ENCODE peak calls at places on chromosomes 2 and 18, in nine cellular contexts. R is adipocyte; W is stomach; U is IMR-90; M is heart right ventricle; G is hepatocyte; N is CD4-positive, alpha-beta memory T cell; H is body of pancreas; A is aorta. O is an unnamed sample. For H3K36me3 and H3K9me3, the result is how much of the 10 kb centered on the place peaks cover.

GRCh38 chr18:6576706-6577375 is 152.7 kb upstream of the ARHGAP28 start:
- DNase-seq in A (no peak), H (no peak), G (no peak), R (no peak), W (no peak), N (no peak), U (no peak), M (no peak), O (no peak)

GRCh38 chr2:126893606-126894005 is 5.1 kb upstream of the TEX51 start:
- DNase-seq in G (no peak), W (no peak), U (no peak), M (no peak), H (peak), R (no peak), N (no peak), A (no peak), O (no peak)

GRCh38 chr2:128384446-128384845 is 65.8 kb upstream of the HS6ST1 start:
- DNase-seq in U (no peak), W (peak), R (no peak), M (no peak), N (no peak), A (peak), G (no peak), H (peak), O (no peak)

GRCh38 chr2:33421820-33422219 is 54.6 kb upstream of the RASGRP3 start:
- DNase-seq in R (no peak), A (no peak), M (no peak), H (no peak), G (no peak), W (no peak), U (no peak), N (no peak), O (peak)

GRCh38 chr2:195308163-195308562 is 348.9 kb upstream of the SLC39A10 start:
- DNase-seq in W (no peak), N (no peak), U (no peak), H (no peak), R (no peak), M (no peak), G (no peak), A (no peak), O (no peak)

GRCh38 chr2:12493031-12493513 is 223.7 kb upstream of the TRIB2 start:
- DNase-seq in W (no peak), H (no peak), M (peak), N (no peak), A (no peak), G (peak), U (peak), R (peak), O (peak)

GRCh38 chr18:3748081-3748480 is 298.1 kb downstream of the TGIF1 start:
- DNase-seq in H (no peak), W (no peak), R (no peak), N (no peak), U (no peak), A (no peak), M (no peak), G (no peak), O (peak)

GRCh38 chr18:12307251-12307736 is 747 bp upstream of the TUBB6 start:
- DNase-seq in H (peak), G (peak), R (peak), N (no peak), A (peak), U (peak), M (peak), W (no peak), O (peak)

GRCh38 chr2:109410021-109410815 is 203.5 kb downstream of the SEPTIN10 start:
- DNase-seq in N (no peak), A (no peak), G (no peak), M (no peak), H (no peak), U (peak), W (no peak), R (no peak), O (peak)

GRCh38 chr2:62409442-62409841 is 96.6 kb downstream of the TMEM17 start:
- DNase-seq in M (no peak), G (no peak), U (peak), W (no peak), R (peak), A (no peak), H (no peak), N (no peak), O (no peak)

GRCh38 chr2:225083276-225083675 is 41.0 kb upstream of the DOCK10 start:
- DNase-seq in M (no peak), W (no peak), H (no peak), A (no peak), U (no peak), G (no peak), N (no peak), R (no peak), O (no peak)

GRCh38 chr2:186925514-186925913 is 76.5 kb upstream of the ZSWIM2 start:
- DNase-seq in N (no peak), H (no peak), A (no peak), R (no peak), M (no peak), G (no peak), U (no peak), W (no peak), O (no peak)

GRCh38 chr18:77308216-77308615 is 58.6 kb downstream of the GALR1 start:
- DNase-seq in U (no peak), N (no peak), W (no peak), R (no peak), H (no peak), A (no peak), G (no peak), M (no peak), O (no peak)

GRCh38 chr2:3008551-3009498 is 368.8 kb downstream of the EIPR1 start:
- DNase-seq in A (no peak), R (no peak), M (no peak), U (no peak), H (no peak), W (no peak), N (no peak), G (no peak), O (no peak)

GRCh38 chr2:41496908-41497307 is 550.9 kb upstream of the PKDCC start:
- DNase-seq in N (no peak), R (no peak), H (no peak), U (no peak), G (no peak), A (no peak), M (no peak), W (no peak), O (no peak)

GRCh38 chr18:8627107-8627472 is 17.9 kb downstream of the RAB12 start:
- DNase-seq in W (no peak), M (no peak), U (no peak), G (no peak), N (no peak), R (no peak), H (no peak), A (no peak), O (no peak)

GRCh38 chr2:160679686-160680085 is 186.1 kb upstream of the RBMS1 start:
- DNase-seq in R (peak), U (no peak), W (no peak), A (no peak), N (no peak), M (no peak), H (no peak), G (no peak), O (no peak)

GRCh38 chr2:43534569-43534968 is 61.3 kb downstream of the THADA start:
- DNase-seq in A (no peak), G (no peak), W (no peak), R (no peak), H (no peak), M (no peak), N (no peak), U (no peak), O (no peak)

GRCh38 chr2:33375054-33375453 is 101.4 kb upstream of the RASGRP3 start:
- DNase-seq in N (no peak), H (no peak), A (no peak), G (no peak), R (no peak), M (no peak), U (peak), W (no peak), O (no peak)

GRCh38 chr2:227890495-227891079 is 19.2 kb downstream of the DAW1 start:
- DNase-seq in W (no peak), R (peak), G (peak), N (peak), M (no peak), A (no peak), H (no peak), U (peak), O (peak)

GRCh38 chr2:107322406-107322805 is 436.4 kb upstream of the ST6GAL2 start:
- DNase-seq in R (no peak), M (no peak), H (no peak), A (no peak), W (no peak), G (no peak), N (no peak), U (no peak), O (no peak)

GRCh38 chr2:1613078-1613445 is 131.3 kb downstream of the PXDN start:
- DNase-seq in U (no peak), G (no peak), M (no peak), H (no peak), N (no peak), R (no peak), A (peak), W (no peak), O (no peak)

GRCh38 chr2:234256516-234256915 is 206.0 kb downstream of the SPP2 start:
- DNase-seq in A (no peak), N (no peak), R (no peak), U (no peak), W (no peak), H (no peak), M (no peak), G (no peak), O (no peak)

GRCh38 chr18:8822643-8823042 is 117.3 kb downstream of the MTCL1 start:
- DNase-seq in M (no peak), R (no peak), G (no peak), H (no peak), W (no peak), U (no peak), A (no peak), N (no peak), O (no peak)

GRCh38 chr2:42492691-42493467 is 903 bp downstream of the KCNG3 start:
- DNase-seq in M (no peak), U (no peak), H (peak), R (no peak), A (no peak), G (peak), W (no peak), N (peak), O (peak)

GRCh38 chr2:168874368-168875005 is 15.7 kb downstream of the SPC25 start:
- DNase-seq in G (no peak), A (no peak), M (no peak), R (no peak), H (no peak), W (no peak), N (no peak), U (no peak), O (no peak)

GRCh38 chr2:138902239-138902871 is 122.2 kb upstream of the NXPH2 start:
- DNase-seq in H (no peak), R (no peak), A (peak), G (no peak), W (no peak), U (no peak), N (no peak), M (no peak), O (no peak)

GRCh38 chr2:27445155-27445554 is 3.0 kb downstream of the KRTCAP3 start:
- DNase-seq in A (no peak), R (no peak), G (no peak), M (no peak), U (no peak), W (no peak), H (no peak), N (no peak), O (no peak)

GRCh38 chr2:27446057-27446456 is 3.9 kb downstream of the KRTCAP3 start:
- DNase-seq in A (no peak), G (peak), N (no peak), H (peak), U (no peak), M (no peak), R (no peak), W (peak), O (no peak)

GRCh38 chr2:27448381-27448780 is 6.2 kb downstream of the KRTCAP3 start:
- DNase-seq in A (no peak), W (no peak), N (no peak), R (no peak), G (no peak), M (no peak), U (no peak), H (no peak), O (no peak)

GRCh38 chr2:27442981-27443323 is 771 bp downstream of the KRTCAP3 start:
- DNase-seq in U (no peak), N (no peak), A (no peak), H (peak), R (no peak), G (no peak), W (peak), M (no peak), O (no peak)

GRCh38 chr2:27445615-27446014 is 3.4 kb downstream of the KRTCAP3 start:
- DNase-seq in R (no peak), M (no peak), W (no peak), U (no peak), H (no peak), N (no peak), G (no peak), A (no peak), O (no peak)
- H3K36me3 ChIP-seq in R (half or more), M (under half), W (half or more), U (under half), H (under half), N (under half), G (under half), A (under half), O (under half)

GRCh38 chr2:112839407-112840067 is 3.0 kb upstream of the IL1B start:
- DNase-seq in A (no peak), G (no peak), W (no peak), R (no peak), H (no peak), U (no peak), N (no peak), M (no peak), O (peak)
- H3K9me3 ChIP-seq in A (under half), G (under half), W (under half), R (under half), H (under half), U (under half), N (under half), M (under half), O (under half)

DNA sequence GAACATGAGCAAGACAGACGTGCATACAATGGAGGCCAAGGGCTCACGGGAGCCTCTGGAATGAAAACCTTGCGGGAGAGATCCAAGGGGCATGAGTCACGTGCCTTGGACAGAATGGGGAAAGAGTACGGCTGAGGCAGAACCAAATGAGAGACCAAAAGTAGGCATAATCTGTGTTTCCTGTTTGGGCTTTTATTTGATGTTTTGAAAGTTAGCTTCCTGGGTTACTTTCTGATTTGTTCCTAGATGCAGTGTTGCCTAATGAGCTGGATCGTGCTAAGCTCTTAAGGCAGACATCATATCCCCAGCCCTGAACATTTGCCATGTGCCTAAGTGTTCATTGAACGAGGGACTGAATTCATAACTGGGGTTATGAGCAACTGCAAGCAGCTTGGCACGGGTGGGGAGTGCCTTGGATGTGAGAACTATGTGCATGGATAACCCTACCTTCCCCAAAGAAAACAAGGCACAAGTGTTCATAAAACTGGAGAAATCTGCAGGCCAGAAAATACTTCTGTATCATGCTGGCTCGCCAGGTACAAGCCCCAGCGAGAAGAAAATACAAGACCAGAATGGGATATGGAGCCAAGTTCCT is 60.3 kb upstream of the RPL31 start:
- DNase-seq in M (no peak), H (no peak), N (no peak), A (no peak), G (no peak), W (no peak), U (peak), R (no peak), O (peak)
- H3K4me3 ChIP-seq in M (no peak), H (no peak), N (peak), A (no peak), G (no peak), W (no peak), U (no peak), R (peak), O (no peak)

GRCh38 chr18:79332601-79333000 is 63.1 kb upstream of the NFATC1 start:
- DNase-seq in A (no peak), U (no peak), N (no peak), H (no peak), G (no peak), W (no peak), R (no peak), M (no peak), O (no peak)
- H3K36me3 ChIP-seq in A (under half), U (under half), N (under half), H (under half), G (under half), W (half or more), R (under half), M (under half), O (under half)

GRCh38 chr2:157565550-157565949 is 63.1 kb downstream of the ACVR1C start:
- DNase-seq in R (no peak), H (no peak), W (no peak), A (no peak), U (no peak), G (no peak), N (no peak), M (no peak), O (no peak)
- H3K9me3 ChIP-seq in R (under half), H (under half), W (under half), A (under half), U (under half), G (under half), N (under half), M (under half), O (under half)

GRCh38 chr2:144453039-144453336 is 66.9 kb downstream of the ZEB2 start:
- DNase-seq in U (peak), W (no peak), N (no peak), R (peak), H (no peak), A (no peak), G (no peak), M (no peak), O (peak)

GRCh38 chr2:144451443-144451842 is 68.5 kb downstream of the ZEB2 start:
- DNase-seq in H (no peak), G (no peak), R (no peak), U (no peak), W (no peak), A (no peak), M (no peak), N (no peak), O (no peak)

GRCh38 chr2:144454466-144455287 is 65.2 kb downstream of the ZEB2 start:
- DNase-seq in N (no peak), A (no peak), R (peak), H (no peak), G (no peak), W (no peak), U (peak), M (no peak), O (no peak)

GRCh38 chr2:144452169-144453038 is 67.5 kb downstream of the ZEB2 start:
- DNase-seq in G (peak), H (no peak), R (peak), N (no peak), M (no peak), W (no peak), A (no peak), U (peak), O (peak)

DNA sequence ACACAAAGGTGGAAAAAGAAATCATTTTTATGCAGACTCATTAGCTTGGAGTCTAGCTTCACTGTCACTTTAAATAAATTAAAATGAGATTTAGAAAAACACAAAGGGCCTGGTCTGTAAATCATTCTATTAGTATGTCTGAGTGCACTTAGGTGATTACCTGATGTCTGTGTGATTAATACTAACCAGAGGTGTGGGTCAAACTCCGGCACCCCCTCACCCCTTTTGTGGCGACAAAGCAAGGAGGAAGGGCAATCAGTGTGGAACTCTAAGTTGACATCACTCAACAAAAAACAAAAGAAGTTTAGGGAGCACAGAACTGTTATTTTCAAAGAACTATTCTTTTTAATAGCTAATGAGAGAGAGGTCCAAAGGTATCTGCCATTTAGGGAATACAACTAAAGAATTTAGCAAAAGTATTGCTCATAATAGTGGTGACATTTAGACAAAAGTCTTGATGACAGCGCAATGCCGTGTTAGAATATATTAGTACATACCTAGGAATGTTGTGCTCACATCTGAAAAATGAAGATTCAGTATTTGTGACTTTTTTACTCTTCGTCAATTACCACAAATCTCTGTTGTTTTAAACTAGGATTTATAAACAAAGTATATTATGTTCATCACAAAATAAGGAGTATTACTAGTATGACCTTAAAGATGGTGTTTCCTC is 66.3 kb downstream of the ZEB2 start:
- DNase-seq in A (no peak), W (no peak), G (no peak), M (no peak), R (peak), U (peak), N (no peak), H (no peak), O (no peak)
- H3K4me3 ChIP-seq in A (peak), W (no peak), G (no peak), M (peak), R (no peak), U (no peak), N (no peak), H (no peak), O (no peak)